ENCODE peak calls at places on chromosome 22, in eight cellular contexts. V is HL-60; C is activated T-cell treated with anti-CD3 and anti-CD28 coated beads, Interleukin-2, amount 50 U/mL, for 72 hours; E is A172; S is kidney; Y is choroid plexus epithelial cell; X is WTC11; U is astrocyte of the hippocampus. R is an unnamed sample.

GRCh38 chr22:37245740-37246139 is 1.7 kb upstream of the RAC2 start:
- DNase-seq in X (no peak), U (no peak), V (no peak), E (no peak), C (no peak), S (no peak), Y (peak; percentile 60), R (no peak)

GRCh38 chr22:36856121-36856791 is 4.5 kb upstream of the NCF4 start:
- DNase-seq in U (peak; percentile 92), Y (peak; percentile 91), S (peak; percentile 94), X (peak; percentile 94), C (peak; percentile 98), V (no peak), E (peak; percentile 61), R (peak; percentile 70)

GRCh38 chr22:37932821-37933578 is 20.4 kb downstream of the C22orf23 start:
- DNase-seq in U (peak; percentile 32), Y (no peak), V (no peak), S (peak; percentile 84), E (no peak), X (no peak), C (no peak), R (no peak)

GRCh38 chr22:20750461-20751184 is 23.3 kb upstream of the SERPIND1 start:
- DNase-seq in U (peak; percentile 91), X (no peak), S (peak; percentile 73), Y (peak; percentile 92), C (peak; percentile 70), E (peak; percentile 69), V (no peak), R (peak; percentile 76)

GRCh38 chr22:20020533-20021195 is at the start of gene TANGO2:
- DNase-seq in S (peak; percentile 97), Y (peak; percentile 89), X (peak; percentile 90), E (peak; percentile 61), C (peak; percentile 98), U (peak; percentile 98), V (peak; percentile 84), R (peak; percentile 81)

GRCh38 chr22:38172489-38173155 is 9.0 kb downstream of the PLA2G6 start:
- DNase-seq in Y (no peak), C (peak; percentile 49), E (peak; percentile 44), S (peak; percentile 84), X (no peak), U (peak; percentile 84), V (no peak), R (peak; percentile 73)

GRCh38 chr22:24341657-24342056 is 71.0 kb downstream of the SPECC1L start:
- DNase-seq in Y (no peak), X (no peak), V (no peak), E (no peak), S (no peak), U (no peak), C (no peak), R (no peak)

GRCh38 chr22:22061085-22062077 is 78.8 kb upstream of the TOP3B start:
- DNase-seq in X (no peak), Y (peak; percentile 89), E (no peak), V (peak; percentile 95), U (no peak), S (no peak), C (no peak), R (no peak)

GRCh38 chr22:45911601-45912271 is 65.2 kb downstream of the WNT7B start:
- DNase-seq in X (no peak), Y (peak; percentile 26), C (no peak), S (peak; percentile 89), V (peak; percentile 56), E (peak; percentile 54), U (no peak), R (peak; percentile 46)

GRCh38 chr22:23072911-23073491 is 2.7 kb downstream of the GNAZ start:
- DNase-seq in U (peak; percentile 22), E (no peak), Y (peak; percentile 4), S (peak; percentile 39), X (no peak), C (no peak), V (no peak), R (peak; percentile 5)

GRCh38 chr22:50274311-50274710 is 4.1 kb upstream of the MAPK11 start:
- DNase-seq in E (no peak), X (no peak), U (peak; percentile 74), S (no peak), V (no peak), C (peak; percentile 49), Y (peak; percentile 69), R (peak; percentile 55)

GRCh38 chr22:39232246-39232645 is 12.5 kb downstream of the PDGFB start:
- DNase-seq in Y (no peak), U (no peak), V (no peak), S (no peak), X (no peak), C (no peak), E (no peak), R (no peak)

GRCh38 chr22:17785185-17786184 is 11.2 kb upstream of the BID start:
- DNase-seq in X (peak; percentile 95), E (no peak), V (no peak), U (peak; percentile 21), Y (peak; percentile 33), S (no peak), C (peak; percentile 74), R (no peak)

GRCh38 chr22:36224245-36224644 is 15.1 kb downstream of the APOL2 start:
- DNase-seq in V (no peak), X (no peak), U (no peak), S (no peak), C (no peak), Y (no peak), E (no peak), R (no peak)

GRCh38 chr22:48702573-48703264 is 1125.0 kb downstream of the BRD1 start:
- DNase-seq in E (no peak), Y (no peak), S (peak; percentile 54), U (peak; percentile 17), V (peak; percentile 77), X (no peak), C (no peak), R (no peak)

GRCh38 chr22:23263651-23264555 is 83.6 kb downstream of the BCR start:
- DNase-seq in Y (no peak), X (no peak), S (peak; percentile 86), C (peak; percentile 45), U (no peak), V (peak; percentile 76), E (no peak), R (no peak)

GRCh38 chr22:37273846-37274225 is 8.5 kb upstream of the CYTH4 start:
- DNase-seq in E (no peak), U (no peak), Y (no peak), X (no peak), C (no peak), V (no peak), S (no peak), R (no peak)

GRCh38 chr22:40633036-40633435 is 3.5 kb downstream of the MRTFA start:
- DNase-seq in E (no peak), Y (no peak), S (no peak), C (no peak), X (no peak), U (no peak), V (no peak), R (no peak)